ENCODE peak calls at places on chromosomes 12 and 14, in six cellular contexts. B is COLO829; A is NCI-H82; H is central memory CD8-positive, alpha-beta T cell; S is HCT116; W is PC-9. O is an unnamed sample.

GRCh38 chr12:121989266-121989950 is 32.3 kb upstream of the BCL7A start:
- DNase-seq in B (no peak), A (no peak), H (no peak), S (no peak), W (no peak), O (no peak)

GRCh38 chr14:99099051-99099787 is 172.8 kb downstream of the BCL11B start:
- DNase-seq in B (no peak), A (no peak), H (no peak), S (no peak), W (no peak), O (no peak)

GRCh38 chr12:44847403-44847802 is 28.7 kb downstream of the NELL2 start:
- DNase-seq in B (no peak), A (no peak), H (no peak), S (no peak), W (no peak), O (no peak)

GRCh38 chr14:21241218-21241819 is 27.9 kb downstream of the HNRNPC start:
- DNase-seq in B (no peak), A (no peak), H (no peak), S (no peak), W (no peak), O (peak)

GRCh38 chr12:95615735-95616134 is 64.5 kb upstream of the USP44 start:
- DNase-seq in B (no peak), A (peak), H (no peak), S (no peak), W (no peak), O (peak)

GRCh38 chr14:72479471-72479931 is 414.4 kb downstream of the DPF3 start:
- DNase-seq in B (no peak), A (no peak), H (no peak), S (no peak), W (no peak), O (peak)

GRCh38 chr12:107351109-107351508 is 257.8 kb upstream of the CRY1 start:
- DNase-seq in B (no peak), A (no peak), H (no peak), S (no peak), W (peak), O (no peak)

GRCh38 chr12:125184213-125184952 is 119.1 kb downstream of the AACS start:
- DNase-seq in B (no peak), A (peak), H (no peak), S (no peak), W (no peak), O (peak)

GRCh38 chr12:11969437-11970154 is 101.1 kb upstream of the BCL2L14 start:
- DNase-seq in B (no peak), A (no peak), H (no peak), S (no peak), W (no peak), O (no peak)

GRCh38 chr14:28308727-28309126 is 457.9 kb upstream of the FOXG1 start:
- DNase-seq in B (no peak), A (no peak), H (no peak), S (no peak), W (peak), O (no peak)

GRCh38 chr14:81478446-81478845 is 55.2 kb downstream of the SEL1L start:
- DNase-seq in B (no peak), A (no peak), H (no peak), S (no peak), W (no peak), O (no peak)

GRCh38 chr12:81627336-81628189 is 131.6 kb downstream of the PPFIA2 start:
- DNase-seq in B (peak), A (peak), H (no peak), S (peak), W (no peak), O (peak)

O was measured in NCI-H524.